ENCODE peak calls at places on chromosomes 4 and X, in six cellular contexts. One of them, this sample, is unnamed.

GRCh38 chr4:3299538-3300197 is 6.8 kb downstream of the RGS12 start:
- DNase-seq in prostate gland: no peak
- DNase-seq in H1: no peak
- DNase-seq in sigmoid colon: no peak
- DNase-seq in Peyer's patch: peak; percentile 32
- DNase-seq in IMR-90: no peak
- DNase-seq in this sample: no peak

GRCh38 chr4:74531952-74532794 is 87.2 kb downstream of the AREG start:
- DNase-seq in H1: peak; percentile 13
- DNase-seq in prostate gland: no peak
- DNase-seq in Peyer's patch: no peak
- DNase-seq in IMR-90: peak; percentile 87
- DNase-seq in sigmoid colon: no peak
- DNase-seq in this sample: peak; percentile 5

GRCh38 chr4:168071304-168071703 is 21.0 kb upstream of the ANXA10 start:
- DNase-seq in Peyer's patch: no peak
- DNase-seq in IMR-90: no peak
- DNase-seq in sigmoid colon: no peak
- DNase-seq in prostate gland: no peak
- DNase-seq in H1: no peak
- DNase-seq in this sample: no peak

GRCh38 chr4:172096771-172097170 is 283.6 kb downstream of the GALNTL6 start:
- DNase-seq in prostate gland: no peak
- DNase-seq in IMR-90: peak; percentile 16
- DNase-seq in sigmoid colon: no peak
- DNase-seq in Peyer's patch: no peak
- DNase-seq in H1: no peak
- DNase-seq in this sample: no peak

GRCh38 chr4:139242511-139243051 is 37.4 kb downstream of the MGARP start:
- DNase-seq in sigmoid colon: no peak
- DNase-seq in H1: no peak
- DNase-seq in Peyer's patch: no peak
- DNase-seq in IMR-90: peak; percentile 62
- DNase-seq in prostate gland: no peak
- DNase-seq in this sample: no peak

GRCh38 chrX:23883737-23884354 is 23.9 kb downstream of the APOO start:
- DNase-seq in prostate gland: no peak
- DNase-seq in H1: no peak
- DNase-seq in sigmoid colon: no peak
- DNase-seq in IMR-90: peak; percentile 85
- DNase-seq in Peyer's patch: no peak
- DNase-seq in this sample: peak; percentile 26

GRCh38 chrX:24424948-24425347 is 40.1 kb upstream of the PDK3 start:
- DNase-seq in Peyer's patch: peak; percentile 47
- DNase-seq in sigmoid colon: peak; percentile 93
- DNase-seq in prostate gland: no peak
- DNase-seq in H1: no peak
- DNase-seq in IMR-90: peak; percentile 22
- DNase-seq in this sample: no peak

GRCh38 chrX:25226151-25226550 is 210.4 kb upstream of the ARX start:
- DNase-seq in IMR-90: no peak
- DNase-seq in H1: no peak
- DNase-seq in prostate gland: no peak
- DNase-seq in Peyer's patch: no peak
- DNase-seq in sigmoid colon: no peak
- DNase-seq in this sample: no peak

GRCh38 chrX:138945219-138945618 is 233.7 kb upstream of the FGF13 start:
- DNase-seq in Peyer's patch: no peak
- DNase-seq in H1: no peak
- DNase-seq in sigmoid colon: no peak
- DNase-seq in prostate gland: no peak
- DNase-seq in IMR-90: no peak
- DNase-seq in this sample: no peak

GRCh38 chrX:10579018-10579752 is 41.2 kb downstream of the MID1 start:
- DNase-seq in prostate gland: no peak
- DNase-seq in IMR-90: peak; percentile 78
- DNase-seq in sigmoid colon: no peak
- DNase-seq in H1: no peak
- DNase-seq in Peyer's patch: no peak
- DNase-seq in this sample: no peak

GRCh38 chr4:89331197-89331596 is 23.6 kb upstream of the GPRIN3 start:
- DNase-seq in sigmoid colon: no peak
- DNase-seq in Peyer's patch: no peak
- DNase-seq in H1: no peak
- DNase-seq in IMR-90: no peak
- DNase-seq in prostate gland: no peak
- DNase-seq in this sample: no peak

GRCh38 chr4:141180991-141181760 is 39.5 kb upstream of the ZNF330 start:
- DNase-seq in H1: no peak
- DNase-seq in Peyer's patch: no peak
- DNase-seq in sigmoid colon: no peak
- DNase-seq in prostate gland: no peak
- DNase-seq in IMR-90: no peak
- DNase-seq in this sample: no peak

GRCh38 chrX:49153467-49153866 is 9.1 kb upstream of the MAGIX start:
- DNase-seq in sigmoid colon: no peak
- DNase-seq in prostate gland: no peak
- DNase-seq in IMR-90: no peak
- DNase-seq in Peyer's patch: no peak
- DNase-seq in H1: no peak
- DNase-seq in this sample: no peak

GRCh38 chrX:49160908-49161307 is 1.6 kb upstream of the MAGIX start:
- DNase-seq in H1: no peak
- DNase-seq in IMR-90: no peak
- DNase-seq in Peyer's patch: no peak
- DNase-seq in prostate gland: no peak
- DNase-seq in sigmoid colon: no peak
- DNase-seq in this sample: no peak

GRCh38 chrX:49157194-49157593 is 5.4 kb upstream of the MAGIX start:
- DNase-seq in Peyer's patch: no peak
- DNase-seq in H1: no peak
- DNase-seq in sigmoid colon: no peak
- DNase-seq in prostate gland: no peak
- DNase-seq in IMR-90: no peak
- DNase-seq in this sample: no peak

GRCh38 chrX:49155243-49155899 is 7.2 kb upstream of the MAGIX start:
- DNase-seq in Peyer's patch: peak; percentile 81
- DNase-seq in sigmoid colon: peak; percentile 83
- DNase-seq in H1: no peak
- DNase-seq in IMR-90: peak; percentile 58
- DNase-seq in prostate gland: peak; percentile 36
- DNase-seq in this sample: no peak

GRCh38 chrX:49155900-49156837 is 6.4 kb upstream of the MAGIX start:
- DNase-seq in IMR-90: peak; percentile 85
- DNase-seq in H1: no peak
- DNase-seq in prostate gland: peak; percentile 81
- DNase-seq in sigmoid colon: peak; percentile 96
- DNase-seq in Peyer's patch: peak; percentile 94
- DNase-seq in this sample: no peak
- TF ChIP-seq POLR2A in IMR-90: peak; percentile 63
- TF ChIP-seq POLR2A in H1: no peak
- TF ChIP-seq POLR2A in prostate gland: peak; percentile 45
- TF ChIP-seq POLR2A in sigmoid colon: no peak
- TF ChIP-seq POLR2A in Peyer's patch: peak; percentile 16
- TF ChIP-seq POLR2A in this sample: no peak

GRCh38 chrX:2607113-2607512 is 84.0 kb upstream of the CD99 start:
- DNase-seq in Peyer's patch: no peak
- DNase-seq in IMR-90: no peak
- DNase-seq in H1: no peak
- DNase-seq in sigmoid colon: no peak
- DNase-seq in prostate gland: no peak
- DNase-seq in this sample: no peak

GRCh38 chrX:2609431-2610238 is 81.5 kb upstream of the CD99 start:
- DNase-seq in Peyer's patch: no peak
- DNase-seq in IMR-90: peak; percentile 17
- DNase-seq in sigmoid colon: peak; percentile 64
- DNase-seq in prostate gland: no peak
- DNase-seq in H1: no peak
- DNase-seq in this sample: no peak

GRCh38 chrX:2610246-2611170 is 80.6 kb upstream of the CD99 start:
- DNase-seq in H1: no peak
- DNase-seq in IMR-90: peak; percentile 20
- DNase-seq in sigmoid colon: no peak
- DNase-seq in Peyer's patch: no peak
- DNase-seq in prostate gland: no peak
- DNase-seq in this sample: no peak

GRCh38 chrX:2608638-2609430 is 82.3 kb upstream of the CD99 start:
- DNase-seq in Peyer's patch: peak; percentile 93
- DNase-seq in H1: peak; percentile 58
- DNase-seq in sigmoid colon: peak; percentile 91
- DNase-seq in IMR-90: peak; percentile 72
- DNase-seq in prostate gland: peak; percentile 86
- DNase-seq in this sample: peak; percentile 79
- TF ChIP-seq POLR2A in Peyer's patch: peak; percentile 60
- TF ChIP-seq POLR2A in H1: no peak
- TF ChIP-seq POLR2A in sigmoid colon: no peak
- TF ChIP-seq POLR2A in IMR-90: no peak
- TF ChIP-seq POLR2A in prostate gland: peak; percentile 52
- TF ChIP-seq POLR2A in this sample: peak; percentile 60

DNA sequence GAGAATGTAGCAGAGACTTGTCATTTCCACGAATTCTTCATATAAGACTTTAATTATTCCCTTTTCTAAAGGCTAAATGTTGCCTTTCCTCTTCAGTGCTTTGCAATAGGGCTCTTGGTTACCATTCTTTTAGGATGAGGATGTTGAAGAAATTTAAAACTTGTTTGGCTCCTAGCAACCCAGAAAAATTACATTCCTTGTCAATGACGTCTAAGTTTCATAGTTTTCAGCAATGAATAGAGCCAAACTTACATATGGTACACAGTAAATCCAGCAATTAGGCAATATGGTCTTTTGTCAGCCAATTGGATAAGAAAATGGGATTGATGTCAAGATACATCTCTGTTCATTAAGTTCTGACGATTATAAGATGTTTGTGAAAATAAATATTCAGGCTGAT is 1639.6 kb upstream of the PCDH10 start:
- DNase-seq in IMR-90: peak; percentile 23
- DNase-seq in sigmoid colon: no peak
- DNase-seq in prostate gland: no peak
- DNase-seq in H1: no peak
- DNase-seq in Peyer's patch: no peak
- DNase-seq in this sample: no peak
- TF ChIP-seq POLR2A in IMR-90: no peak
- TF ChIP-seq POLR2A in sigmoid colon: no peak
- TF ChIP-seq POLR2A in prostate gland: no peak
- TF ChIP-seq POLR2A in H1: no peak
- TF ChIP-seq POLR2A in Peyer's patch: no peak
- TF ChIP-seq POLR2A in this sample: no peak

GRCh38 chr4:1968667-1969295 is 40.0 kb downstream of the NELFA start:
- DNase-seq in H1: no peak
- DNase-seq in Peyer's patch: no peak
- DNase-seq in IMR-90: no peak
- DNase-seq in prostate gland: no peak
- DNase-seq in sigmoid colon: peak; percentile 29
- DNase-seq in this sample: no peak

GRCh38 chr4:1971456-1972200 is 37.1 kb downstream of the NELFA start:
- DNase-seq in H1: no peak
- DNase-seq in IMR-90: no peak
- DNase-seq in prostate gland: no peak
- DNase-seq in sigmoid colon: peak; percentile 44
- DNase-seq in Peyer's patch: no peak
- DNase-seq in this sample: no peak

GRCh38 chr4:1972414-1972813 is 36.4 kb downstream of the NELFA start:
- DNase-seq in IMR-90: no peak
- DNase-seq in sigmoid colon: peak; percentile 40
- DNase-seq in H1: no peak
- DNase-seq in prostate gland: no peak
- DNase-seq in Peyer's patch: no peak
- DNase-seq in this sample: no peak

GRCh38 chr4:1970926-1971325 is 37.8 kb downstream of the NELFA start:
- DNase-seq in IMR-90: no peak
- DNase-seq in H1: no peak
- DNase-seq in Peyer's patch: no peak
- DNase-seq in sigmoid colon: no peak
- DNase-seq in prostate gland: no peak
- DNase-seq in this sample: no peak

GRCh38 chr4:1969928-1970723 is 38.6 kb downstream of the NELFA start:
- DNase-seq in sigmoid colon: peak; percentile 30
- DNase-seq in H1: no peak
- DNase-seq in Peyer's patch: no peak
- DNase-seq in prostate gland: no peak
- DNase-seq in IMR-90: no peak
- DNase-seq in this sample: no peak
- TF ChIP-seq POLR2A in sigmoid colon: no peak
- TF ChIP-seq POLR2A in H1: no peak
- TF ChIP-seq POLR2A in Peyer's patch: no peak
- TF ChIP-seq POLR2A in prostate gland: no peak
- TF ChIP-seq POLR2A in IMR-90: no peak
- TF ChIP-seq POLR2A in this sample: no peak

GRCh38 chrX:106726485-106727437 is at the start of gene RNF128:
- DNase-seq in Peyer's patch: peak; percentile 76
- DNase-seq in sigmoid colon: no peak
- DNase-seq in H1: peak; percentile 29
- DNase-seq in IMR-90: peak; percentile 26
- DNase-seq in prostate gland: peak; percentile 43
- DNase-seq in this sample: no peak
- TF ChIP-seq POLR2A in Peyer's patch: peak; percentile 67
- TF ChIP-seq POLR2A in sigmoid colon: no peak
- TF ChIP-seq POLR2A in H1: no peak
- TF ChIP-seq POLR2A in IMR-90: no peak
- TF ChIP-seq POLR2A in prostate gland: peak; percentile 46
- TF ChIP-seq POLR2A in this sample: no peak